ENCODE peak calls at places on chromosomes 7 and 10, in five cellular contexts. One of them, this sample, is unnamed.
A peak's percentile ranks its signal among the peaks of the same experiment; 100 is the strongest.

GRCh38 chr7:81447351-81447952 is 322.4 kb downstream of the HGF start:
- DNase-seq in ovary: no peak
- DNase-seq in left lung: no peak
- DNase-seq in fibroblast of lung: peak; percentile 81
- DNase-seq in GM12864: no peak
- DNase-seq in this sample: peak; percentile 89

GRCh38 chr10:30742471-30742870 is 112.9 kb upstream of the LYZL2 start:
- DNase-seq in fibroblast of lung: no peak
- DNase-seq in ovary: no peak
- DNase-seq in left lung: no peak
- DNase-seq in GM12864: peak; percentile 35
- DNase-seq in this sample: no peak

GRCh38 chr7:14739496-14740185 is 162.9 kb downstream of the DGKB start:
- DNase-seq in ovary: no peak
- DNase-seq in left lung: no peak
- DNase-seq in GM12864: no peak
- DNase-seq in fibroblast of lung: no peak
- DNase-seq in this sample: no peak

GRCh38 chr10:19788075-19788686 is 28.1 kb upstream of the PLXDC2 start:
- DNase-seq in ovary: no peak
- DNase-seq in fibroblast of lung: peak; percentile 80
- DNase-seq in GM12864: peak; percentile 3
- DNase-seq in left lung: no peak
- DNase-seq in this sample: peak; percentile 89

GRCh38 chr7:51256244-51256781 is 60.3 kb downstream of the COBL start:
- DNase-seq in fibroblast of lung: no peak
- DNase-seq in ovary: no peak
- DNase-seq in left lung: no peak
- DNase-seq in GM12864: no peak
- DNase-seq in this sample: no peak

GRCh38 chr7:76300210-76300731 is 2.2 kb upstream of the HSPB1 start:
- DNase-seq in GM12864: no peak
- DNase-seq in fibroblast of lung: peak; percentile 62
- DNase-seq in ovary: no peak
- DNase-seq in left lung: no peak
- DNase-seq in this sample: peak; percentile 89

GRCh38 chr7:90955641-90956207 is 308.5 kb upstream of the FZD1 start:
- DNase-seq in fibroblast of lung: no peak
- DNase-seq in left lung: no peak
- DNase-seq in ovary: no peak
- DNase-seq in GM12864: no peak
- DNase-seq in this sample: no peak

GRCh38 chr7:77244222-77244934 is 44.8 kb upstream of the FGL2 start:
- DNase-seq in fibroblast of lung: no peak
- DNase-seq in left lung: no peak
- DNase-seq in ovary: no peak
- DNase-seq in GM12864: no peak
- DNase-seq in this sample: no peak

GRCh38 chr7:117015258-117016184 is 62.2 kb downstream of the ST7 start:
- DNase-seq in fibroblast of lung: no peak
- DNase-seq in ovary: no peak
- DNase-seq in left lung: no peak
- DNase-seq in GM12864: no peak
- DNase-seq in this sample: no peak

DNA sequence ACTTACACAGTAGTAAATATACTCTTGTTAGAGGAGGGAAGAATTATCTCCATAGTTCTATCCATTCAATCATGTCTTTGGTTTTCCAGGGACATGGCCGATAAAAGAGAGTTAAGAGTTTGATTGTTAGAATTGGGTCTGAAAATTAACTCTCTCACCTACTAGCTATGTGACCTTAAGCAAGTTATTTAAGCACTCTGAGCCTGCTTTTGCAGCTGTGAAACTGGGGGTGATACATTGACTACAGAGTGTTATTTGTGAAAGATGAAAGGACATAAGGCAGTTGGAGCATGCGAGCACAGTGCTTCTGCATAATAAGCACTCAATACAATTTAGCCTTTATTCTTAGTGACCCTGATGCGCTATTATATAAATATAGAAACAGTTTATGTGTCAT is 96.9 kb upstream of the PTN start:
- DNase-seq in left lung: no peak
- DNase-seq in fibroblast of lung: no peak
- DNase-seq in GM12864: no peak
- DNase-seq in ovary: no peak
- DNase-seq in this sample: no peak
- H3K4me3 ChIP-seq in left lung: no peak overlapping the region
- H3K4me3 ChIP-seq in fibroblast of lung: no peak overlapping the region
- H3K4me3 ChIP-seq in GM12864: no peak overlapping the region
- H3K4me3 ChIP-seq in ovary: no peak overlapping the region
- H3K4me3 ChIP-seq in this sample: no peak overlapping the region

DNA sequence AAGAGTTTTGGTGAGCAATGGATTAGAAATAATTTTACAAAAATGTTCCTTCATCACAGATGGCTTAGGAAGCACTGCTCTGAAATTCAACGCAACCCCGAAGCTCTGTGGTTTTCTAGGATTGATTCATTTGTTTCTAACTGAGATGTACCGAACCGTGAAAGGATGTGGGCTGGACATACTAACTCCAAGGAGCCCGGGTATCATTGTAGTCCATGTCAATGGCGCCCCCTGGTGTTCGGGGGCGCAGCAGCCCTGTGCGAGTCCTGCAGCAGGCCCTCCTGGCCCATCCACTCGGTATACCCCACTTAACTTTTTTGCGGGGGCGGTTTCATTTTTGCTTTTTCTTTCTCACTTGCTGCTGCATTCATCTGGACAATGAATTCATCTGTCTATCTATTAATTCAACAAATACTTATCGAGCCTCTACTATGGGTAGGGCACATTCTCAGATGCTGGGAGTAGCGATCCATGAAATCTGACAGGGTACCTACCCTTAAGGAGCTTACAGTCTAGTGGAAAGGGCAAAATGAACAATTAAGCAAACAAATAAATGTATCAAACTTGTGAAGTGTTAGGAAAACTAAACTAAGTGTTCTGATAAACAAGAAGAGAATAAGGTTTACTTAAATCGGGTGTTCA is 25.2 kb upstream of the ITPRID1 start:
- DNase-seq in left lung: no peak
- DNase-seq in GM12864: peak; percentile 41
- DNase-seq in ovary: no peak
- DNase-seq in fibroblast of lung: peak; percentile 20
- DNase-seq in this sample: peak; percentile 2
- TF ChIP-seq CTCF in left lung: peak; percentile 58
- TF ChIP-seq CTCF in GM12864: peak; percentile 92
- TF ChIP-seq CTCF in ovary: no peak
- TF ChIP-seq CTCF in fibroblast of lung: peak; percentile 55
- TF ChIP-seq CTCF in this sample: peak; percentile 15

GRCh38 chr7:142787034-142787768 is 16.4 kb downstream of the PRSS2 start:
- DNase-seq in fibroblast of lung: no peak
- DNase-seq in left lung: no peak
- DNase-seq in GM12864: no peak
- DNase-seq in ovary: peak; percentile 65
- DNase-seq in this sample: no peak
- H3K4me3 ChIP-seq in fibroblast of lung: no peak overlapping the region
- H3K4me3 ChIP-seq in left lung: no peak overlapping the region
- H3K4me3 ChIP-seq in GM12864: no peak overlapping the region
- H3K4me3 ChIP-seq in ovary: no peak overlapping the region
- H3K4me3 ChIP-seq in this sample: no peak overlapping the region

DNA sequence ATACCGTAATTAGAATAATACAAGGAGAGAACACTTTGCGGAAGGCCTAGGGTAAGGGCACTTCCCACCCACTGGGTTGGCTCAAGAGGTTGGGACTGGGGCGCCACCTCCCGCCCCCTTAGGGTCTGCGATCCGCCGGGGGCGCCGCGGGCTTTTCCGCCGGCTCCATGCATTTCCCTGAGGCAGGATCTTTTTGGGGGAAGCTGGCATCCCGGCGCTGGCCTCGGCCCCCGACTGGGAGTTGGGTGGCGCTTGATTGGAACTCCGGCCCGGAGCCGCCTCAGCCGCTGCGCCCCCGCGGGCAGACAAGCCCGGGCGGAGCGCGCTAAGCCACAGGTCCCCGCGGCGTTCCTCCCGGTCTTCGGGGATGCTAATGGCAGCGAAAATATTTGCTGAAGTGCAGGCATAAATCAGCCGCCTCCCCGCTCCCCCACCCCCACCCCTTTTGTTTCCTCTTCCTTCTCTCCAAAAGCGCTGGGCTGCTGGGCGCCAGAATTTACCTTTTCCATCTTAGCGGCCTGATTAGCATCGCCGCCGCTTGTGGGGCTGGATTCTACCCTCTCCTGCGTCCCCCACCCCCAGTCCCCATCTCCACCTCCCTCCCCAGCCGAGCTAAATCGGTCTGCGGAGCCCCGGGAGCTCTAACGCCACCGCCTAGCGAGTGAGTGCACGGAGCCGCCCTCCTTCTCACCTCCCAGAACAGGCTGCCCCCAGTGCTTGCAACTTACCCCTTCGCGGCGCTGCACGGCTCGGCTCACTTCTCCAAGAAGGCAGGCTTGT is 5.1 kb downstream of the UNC5B start:
- DNase-seq in ovary: peak; percentile 42
- DNase-seq in fibroblast of lung: no peak
- DNase-seq in left lung: no peak
- DNase-seq in GM12864: no peak
- DNase-seq in this sample: no peak
- TF ChIP-seq CTCF in ovary: no peak
- TF ChIP-seq CTCF in fibroblast of lung: no peak
- TF ChIP-seq CTCF in left lung: no peak
- TF ChIP-seq CTCF in GM12864: peak; percentile 6
- TF ChIP-seq CTCF in this sample: no peak

GRCh38 chr7:70694357-70694908 is 437.5 kb upstream of the GALNT17 start:
- DNase-seq in fibroblast of lung: peak; percentile 43
- DNase-seq in left lung: no peak
- DNase-seq in GM12864: no peak
- DNase-seq in ovary: peak; percentile 33
- DNase-seq in this sample: peak; percentile 47
- H3K4me3 ChIP-seq in fibroblast of lung: peak overlapping the region; percentile 88
- H3K4me3 ChIP-seq in left lung: peak overlapping the region; percentile 67
- H3K4me3 ChIP-seq in GM12864: peak overlapping the region; percentile 96
- H3K4me3 ChIP-seq in ovary: peak overlapping the region; percentile 58
- H3K4me3 ChIP-seq in this sample: peak overlapping the region; percentile 76

DNA sequence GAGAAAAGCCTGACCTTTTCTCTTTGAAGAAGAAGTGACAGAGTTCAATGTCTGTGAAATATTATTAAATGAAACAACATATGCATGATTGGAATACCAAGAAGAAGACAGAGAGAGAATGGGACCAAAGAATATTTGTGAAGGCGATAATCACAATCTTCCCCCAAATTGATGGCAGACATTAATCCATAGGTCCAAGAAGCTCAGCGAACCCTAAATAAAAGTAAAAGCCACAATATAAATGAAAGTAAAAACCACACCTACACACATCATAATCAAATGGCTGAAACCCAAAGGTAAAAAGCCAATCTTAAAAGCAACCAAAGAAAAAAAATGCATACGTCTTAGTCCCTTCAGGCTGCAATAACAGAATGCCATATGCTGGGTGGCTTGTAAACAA is 84.0 kb downstream of the ODAD2 start:
- DNase-seq in GM12864: no peak
- DNase-seq in ovary: no peak
- DNase-seq in left lung: no peak
- DNase-seq in fibroblast of lung: no peak
- DNase-seq in this sample: no peak
- TF ChIP-seq CTCF in GM12864: no peak
- TF ChIP-seq CTCF in ovary: no peak
- TF ChIP-seq CTCF in left lung: no peak
- TF ChIP-seq CTCF in fibroblast of lung: no peak
- TF ChIP-seq CTCF in this sample: no peak

GRCh38 chr10:77637474-77637985 is at the start of gene KCNMA1:
- DNase-seq in left lung: no peak
- DNase-seq in ovary: peak; percentile 29
- DNase-seq in fibroblast of lung: peak; percentile 48
- DNase-seq in GM12864: no peak
- DNase-seq in this sample: no peak
- H3K4me3 ChIP-seq in left lung: peak within 1 kb of the TSS; percentile 27
- H3K4me3 ChIP-seq in ovary: peak within 1 kb of the TSS; percentile 54
- H3K4me3 ChIP-seq in fibroblast of lung: peak within 1 kb of the TSS; percentile 76
- H3K4me3 ChIP-seq in GM12864: peak within 1 kb of the TSS; percentile 32
- H3K4me3 ChIP-seq in this sample: peak within 1 kb of the TSS; percentile 54

GRCh38 chr7:85750454-85750949 is 563.6 kb upstream of the SEMA3D start:
- DNase-seq in fibroblast of lung: peak; percentile 60
- DNase-seq in GM12864: no peak
- DNase-seq in ovary: no peak
- DNase-seq in left lung: peak; percentile 54
- DNase-seq in this sample: peak; percentile 68
- TF ChIP-seq CTCF in fibroblast of lung: peak; percentile 80
- TF ChIP-seq CTCF in GM12864: peak; percentile 81
- TF ChIP-seq CTCF in ovary: no peak
- TF ChIP-seq CTCF in left lung: peak; percentile 42
- TF ChIP-seq CTCF in this sample: peak; percentile 89

GRCh38 chr10:88702848-88703597 is 3.0 kb upstream of the LIPK start:
- DNase-seq in fibroblast of lung: no peak
- DNase-seq in ovary: no peak
- DNase-seq in GM12864: no peak
- DNase-seq in left lung: no peak
- DNase-seq in this sample: peak; percentile 44
- H3K4me3 ChIP-seq in fibroblast of lung: no peak overlapping the region
- H3K4me3 ChIP-seq in ovary: no peak overlapping the region
- H3K4me3 ChIP-seq in GM12864: no peak overlapping the region
- H3K4me3 ChIP-seq in left lung: no peak overlapping the region
- H3K4me3 ChIP-seq in this sample: no peak overlapping the region

GRCh38 chr7:133957860-133958259 is 169.3 kb upstream of the LRGUK start:
- DNase-seq in fibroblast of lung: no peak
- DNase-seq in GM12864: no peak
- DNase-seq in ovary: no peak
- DNase-seq in left lung: no peak
- DNase-seq in this sample: no peak
- TF ChIP-seq CTCF in fibroblast of lung: no peak
- TF ChIP-seq CTCF in GM12864: no peak
- TF ChIP-seq CTCF in ovary: no peak
- TF ChIP-seq CTCF in left lung: no peak
- TF ChIP-seq CTCF in this sample: no peak